ENCODE peak calls at places on chromosomes 3 and 15, in seven cellular contexts. P, C, U, I, Y, J and M are unnamed samples.

GRCh38 chr3:152724270-152724669 is 110.7 kb upstream of the P2RY1 start:
- DNase-seq in I (no peak), Y (no peak), U (no peak), C (no peak), J (no peak), P (no peak), M (no peak)

GRCh38 chr3:191303596-191303995 is 25.6 kb upstream of the CCDC50 start:
- DNase-seq in P (no peak), J (peak; percentile 13), C (no peak), I (no peak), Y (no peak), U (no peak), M (no peak)

GRCh38 chr15:35115155-35115725 is 30.1 kb upstream of the NANOGP8 start:
- DNase-seq in J (no peak), P (no peak), U (no peak), I (no peak), Y (no peak), C (no peak), M (no peak)

GRCh38 chr15:92787116-92787515 is 113.0 kb upstream of the CHD2 start:
- DNase-seq in U (no peak), P (no peak), Y (no peak), J (no peak), I (no peak), C (no peak), M (no peak)

GRCh38 chr3:123310186-123310585 is 108.4 kb downstream of the SEC22A start:
- DNase-seq in C (no peak), I (no peak), U (no peak), J (no peak), P (no peak), Y (no peak), M (no peak)

GRCh38 chr3:114446605-114447004 is 152.8 kb downstream of the TIGIT start:
- DNase-seq in J (peak; percentile 40), P (no peak), I (no peak), U (no peak), Y (no peak), C (no peak), M (no peak)

GRCh38 chr15:92521624-92522008 is 127.9 kb downstream of the ST8SIA2 start:
- DNase-seq in Y (peak; percentile 66), C (peak; percentile 12), J (peak; percentile 62), P (peak; percentile 79), U (peak; percentile 76), I (peak; percentile 42), M (peak; percentile 87)

GRCh38 chr3:17234382-17234781 is 349.6 kb downstream of the PLCL2 start:
- DNase-seq in J (no peak), U (no peak), P (no peak), C (no peak), Y (no peak), I (no peak), M (no peak)

GRCh38 chr3:84959470-84960380 is 936 bp downstream of the CADM2 start:
- DNase-seq in P (no peak), J (no peak), C (no peak), I (no peak), U (no peak), Y (no peak), M (no peak)

GRCh38 chr15:92305342-92305741 is 88.3 kb upstream of the ST8SIA2 start:
- DNase-seq in Y (no peak), I (no peak), P (no peak), U (no peak), J (no peak), C (no peak), M (no peak)

GRCh38 chr3:126030455-126030854 is 53.5 kb downstream of the SLC41A3 start:
- DNase-seq in I (no peak), C (no peak), U (no peak), Y (no peak), J (no peak), P (peak; percentile 4), M (no peak)

GRCh38 chr15:75202251-75203016 is 752 bp downstream of the C15orf39 start:
- DNase-seq in P (peak; percentile 86), U (peak; percentile 95), J (peak; percentile 68), Y (peak; percentile 88), C (no peak), I (peak; percentile 89), M (peak; percentile 78)

GRCh38 chr3:46854543-46854942 is 8.7 kb downstream of the MYL3 start:
- DNase-seq in Y (peak; percentile 15), U (no peak), P (no peak), I (no peak), C (no peak), J (no peak), M (no peak)

GRCh38 chr3:117748131-117748530 is 1038.6 kb downstream of the TUSC7 start:
- DNase-seq in J (no peak), I (no peak), Y (no peak), C (no peak), U (no peak), P (no peak), M (no peak)